ENCODE peak calls at places on chromosomes 13 and 19, in eight cellular contexts. R is H9, Y is DND-41, S is IMR-90, B is GM23248, Z is PC-3, J is neural progenitor cell, K is fibroblast of lung. T is an unnamed sample. For H3K4me1, the result is how much of the 10 kb centered on the place peaks cover.

GRCh38 chr19:48629599-48630288 is 7.4 kb downstream of the DBP start:
- DNase-seq in R (peak), Y (peak), S (no peak), B (peak), Z (no peak), J (peak), K (peak), T (no peak)

GRCh38 chr13:109246001-109246400 is 540.4 kb downstream of the IRS2 start:
- DNase-seq in R (no peak), Y (no peak), S (no peak), B (no peak), Z (no peak), J (peak), K (no peak), T (no peak)

GRCh38 chr13:44853641-44854040 is 135.6 kb downstream of the NUFIP1 start:
- DNase-seq in R (no peak), Y (no peak), S (no peak), B (no peak), Z (peak), J (no peak), K (no peak), T (no peak)

GRCh38 chr19:14366529-14366928 is 14.7 kb upstream of the ADGRE5 start:
- DNase-seq in R (peak), Y (peak), S (peak), B (peak), Z (peak), J (peak), K (peak), T (peak)

GRCh38 chr19:46009530-46010510 is 13.0 kb downstream of the PGLYRP1 start:
- DNase-seq in R (peak), Y (peak), S (peak), B (peak), Z (peak), J (peak), K (peak), T (peak)

GRCh38 chr13:85631801-85632200 is 167.4 kb downstream of the SLITRK6 start:
- DNase-seq in R (no peak), Y (no peak), S (peak), B (no peak), Z (peak), J (no peak), K (no peak), T (no peak)

GRCh38 chr19:3976495-3977241 is 5.8 kb upstream of the DAPK3 start:
- DNase-seq in R (peak), Y (no peak), S (no peak), B (peak), Z (no peak), J (no peak), K (peak), T (no peak)

GRCh38 chr13:21229241-21230024 is 53.0 kb downstream of the MRPL57 start:
- DNase-seq in R (no peak), Y (no peak), S (no peak), B (no peak), Z (no peak), J (no peak), K (no peak), T (no peak)

GRCh38 chr19:32902448-32902847 is 32.9 kb upstream of the SLC7A9 start:
- DNase-seq in R (peak), Y (no peak), S (no peak), B (no peak), Z (no peak), J (no peak), K (no peak), T (no peak)

GRCh38 chr19:49431330-49431749 is 6.2 kb downstream of the GFY start:
- DNase-seq in R (no peak), Y (peak), S (no peak), B (no peak), Z (no peak), J (no peak), K (no peak), T (no peak)

GRCh38 chr13:29799041-29799440 is 51.4 kb downstream of the UBL3 start:
- DNase-seq in R (no peak), Y (no peak), S (no peak), B (no peak), Z (no peak), J (no peak), K (no peak), T (no peak)

GRCh38 chr13:113917523-113918371 is 53.9 kb upstream of the GAS6 start:
- DNase-seq in R (peak), Y (no peak), S (no peak), B (no peak), Z (no peak), J (no peak), K (no peak), T (no peak)

GRCh38 chr13:33138441-33138840 is 122.2 kb downstream of the KL start:
- DNase-seq in R (no peak), Y (no peak), S (no peak), B (no peak), Z (no peak), J (no peak), K (no peak), T (no peak)

GRCh38 chr19:13069415-13070369 is 33.0 kb downstream of the LYL1 start:
- DNase-seq in R (no peak), Y (no peak), S (no peak), B (no peak), Z (no peak), J (no peak), K (peak), T (no peak)

GRCh38 chr19:13071444-13072205 is 31.0 kb downstream of the LYL1 start:
- DNase-seq in R (no peak), Y (no peak), S (no peak), B (no peak), Z (no peak), J (no peak), K (no peak), T (no peak)

GRCh38 chr19:13072206-13072898 is 30.3 kb downstream of the LYL1 start:
- DNase-seq in R (no peak), Y (no peak), S (no peak), B (no peak), Z (no peak), J (no peak), K (no peak), T (no peak)

GRCh38 chr19:13068064-13068807 is 34.4 kb downstream of the LYL1 start:
- DNase-seq in R (no peak), Y (no peak), S (no peak), B (no peak), Z (no peak), J (no peak), K (no peak), T (no peak)

DNA sequence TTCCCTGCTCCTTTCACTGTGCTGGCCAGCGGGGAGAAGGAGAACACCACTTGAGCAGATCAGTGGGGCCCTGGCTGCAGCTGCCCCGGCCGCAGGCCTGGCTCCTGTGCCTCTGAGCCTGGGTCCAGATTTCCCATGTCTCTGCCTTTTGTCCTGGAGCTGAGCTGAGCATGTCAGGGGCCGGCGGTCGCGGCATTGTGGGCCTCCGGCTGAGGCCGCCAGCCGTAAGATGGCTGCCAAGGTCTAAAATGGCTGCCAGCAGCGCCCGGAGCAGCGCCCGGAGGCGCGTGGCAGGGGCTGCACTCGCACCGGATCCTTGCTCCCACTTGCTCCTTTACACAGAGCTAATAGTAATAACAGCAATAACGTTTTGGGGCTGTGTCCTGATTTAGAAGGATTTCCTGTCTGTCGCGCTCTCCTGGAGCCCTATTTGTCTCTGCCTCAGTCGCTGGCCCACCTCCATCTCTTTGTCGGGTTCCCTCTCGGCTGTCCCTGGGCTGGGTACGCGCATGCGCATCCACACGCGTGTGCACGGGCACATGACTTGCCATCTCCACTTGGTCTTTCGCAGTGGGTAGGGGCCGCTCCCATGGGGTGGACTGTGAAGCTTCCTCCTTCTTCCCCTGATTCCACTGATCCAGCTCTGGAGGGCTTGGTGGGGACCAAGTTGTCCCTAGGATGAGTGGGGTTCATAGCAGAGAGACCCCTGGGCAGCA is 32.1 kb downstream of the LYL1 start:
- DNase-seq in R (no peak), Y (no peak), S (no peak), B (no peak), Z (no peak), J (no peak), K (no peak), T (no peak)
- H3K4me1 ChIP-seq in R (under half), Y (under half), S (under half), B (under half), Z (under half), J (under half), K (under half), T (under half)

DNA sequence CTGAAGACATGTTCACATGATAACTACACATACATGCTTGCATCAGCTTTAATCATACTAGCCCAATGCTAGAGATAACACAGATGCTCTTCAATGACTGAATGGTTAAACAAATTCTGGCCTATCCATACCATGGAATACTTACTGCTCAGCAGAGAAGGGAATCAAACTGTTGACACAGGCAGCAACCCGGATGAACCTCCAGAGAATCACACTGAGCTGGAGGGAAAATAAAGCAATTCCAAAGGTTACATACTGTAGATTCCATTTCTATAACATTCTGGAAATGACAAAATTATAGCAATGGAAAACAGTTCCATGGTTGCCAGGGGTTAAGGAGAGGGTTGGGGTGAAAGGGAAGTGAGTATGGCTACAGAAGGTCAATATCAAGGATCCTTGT is 25.4 kb upstream of the NAXD start:
- DNase-seq in R (no peak), Y (no peak), S (no peak), B (no peak), Z (no peak), J (no peak), K (no peak), T (no peak)
- H2AFZ ChIP-seq in R (no peak), Y (no peak), S (no peak), B (no peak), Z (no peak), J (no peak), K (no peak), T (no peak)

GRCh38 chr19:13026478-13026999 is 31.3 kb downstream of the NFIX start:
- DNase-seq in R (no peak), Y (no peak), S (peak), B (peak), Z (peak), J (no peak), K (peak), T (no peak)
- H3K4me1 ChIP-seq in R (under half), Y (under half), S (under half), B (half or more), Z (under half), J (under half), K (under half), T (under half)

GRCh38 chr13:24744247-24744646 is 19.7 kb upstream of the RNF17 start:
- DNase-seq in R (no peak), Y (no peak), S (no peak), B (no peak), Z (no peak), J (no peak), K (no peak), T (no peak)

GRCh38 chr13:24745861-24746617 is 17.9 kb upstream of the RNF17 start:
- DNase-seq in R (no peak), Y (no peak), S (no peak), B (peak), Z (no peak), J (peak), K (peak), T (no peak)

GRCh38 chr13:24745516-24745860 is 18.5 kb upstream of the RNF17 start:
- DNase-seq in R (no peak), Y (no peak), S (no peak), B (no peak), Z (no peak), J (no peak), K (no peak), T (no peak)

GRCh38 chr13:24747248-24748151 is 16.5 kb upstream of the RNF17 start:
- DNase-seq in R (peak), Y (no peak), S (no peak), B (peak), Z (no peak), J (peak), K (peak), T (no peak)

GRCh38 chr13:24746618-24747247 is 17.2 kb upstream of the RNF17 start:
- DNase-seq in R (peak), Y (no peak), S (no peak), B (peak), Z (no peak), J (peak), K (peak), T (no peak)
- H2AFZ ChIP-seq in R (no peak), Y (no peak), S (peak), B (peak), Z (no peak), J (peak), K (no peak), T (no peak)

GRCh38 chr19:41303941-41304340 is 6.0 kb upstream of the CCDC97 start:
- DNase-seq in R (no peak), Y (no peak), S (no peak), B (no peak), Z (no peak), J (no peak), K (no peak), T (no peak)
- H3K4me1 ChIP-seq in R (under half), Y (half or more), S (under half), B (under half), Z (under half), J (under half), K (under half), T (under half)

GRCh38 chr19:29583196-29584006 is 22.7 kb upstream of the POP4 start:
- DNase-seq in R (no peak), Y (no peak), S (peak), B (peak), Z (peak), J (no peak), K (peak), T (no peak)
- H2AFZ ChIP-seq in R (no peak), Y (no peak), S (no peak), B (no peak), Z (no peak), J (no peak), K (no peak), T (no peak)

GRCh38 chr19:44740351-44740824 is 8.1 kb upstream of the BCL3 start:
- DNase-seq in R (no peak), Y (no peak), S (no peak), B (no peak), Z (no peak), J (no peak), K (no peak), T (peak)
- H3K4me1 ChIP-seq in R (under half), Y (under half), S (under half), B (half or more), Z (under half), J (under half), K (under half), T (under half)

GRCh38 chr13:26784704-26785639 is 24.4 kb upstream of the GPR12 start:
- DNase-seq in R (peak), Y (peak), S (no peak), B (no peak), Z (no peak), J (peak), K (no peak), T (peak)
- H2AFZ ChIP-seq in R (no peak), Y (peak), S (no peak), B (no peak), Z (no peak), J (peak), K (no peak), T (peak)

GRCh38 chr13:99270503-99270902 is 12.3 kb upstream of the GPR18 start:
- DNase-seq in R (no peak), Y (no peak), S (no peak), B (no peak), Z (no peak), J (no peak), K (no peak), T (no peak)
- H3K4me1 ChIP-seq in R (under half), Y (under half), S (under half), B (under half), Z (under half), J (under half), K (under half), T (under half)

DNA sequence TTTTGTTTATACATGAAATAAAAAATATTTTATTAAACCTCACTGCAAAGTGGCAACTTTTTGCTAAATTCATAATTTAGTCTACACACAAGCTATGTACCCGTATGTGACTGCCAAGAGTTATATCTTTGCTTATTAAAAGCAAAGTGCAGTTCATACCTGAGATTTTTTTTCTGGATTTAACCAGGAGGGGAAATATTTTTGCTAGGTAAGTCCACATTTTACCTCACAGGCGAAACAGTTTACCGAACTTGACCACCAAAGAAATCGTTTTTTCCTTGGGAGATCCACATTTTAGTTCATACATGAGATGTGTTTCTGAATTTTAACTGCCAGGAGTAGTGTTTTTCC is 12.2 kb upstream of the JSRP1 start:
- DNase-seq in R (no peak), Y (no peak), S (no peak), B (no peak), Z (no peak), J (no peak), K (no peak), T (no peak)
- H2AFZ ChIP-seq in R (no peak), Y (peak), S (no peak), B (peak), Z (peak), J (no peak), K (no peak), T (peak)

T was measured in OCI-LY7.